ENCODE peak calls at places on chromosomes 4 and X, in eight cellular contexts. One of them, this sample, is unnamed.

GRCh38 chr4:65865489-65865888 is 195.2 kb upstream of the EPHA5 start:
- DNase-seq in CD8-positive, alpha-beta T cell: no peak
- DNase-seq in heart right ventricle: no peak
- DNase-seq in left ventricle myocardium inferior: no peak
- DNase-seq in colonic mucosa: no peak
- DNase-seq in CD8-positive, alpha-beta memory T cell: no peak
- DNase-seq in uterus: no peak
- DNase-seq in IMR-90: no peak
- DNase-seq in this sample: no peak

GRCh38 chrX:123425904-123426303 is 241.8 kb downstream of the GRIA3 start:
- DNase-seq in CD8-positive, alpha-beta T cell: no peak
- DNase-seq in heart right ventricle: no peak
- DNase-seq in left ventricle myocardium inferior: no peak
- DNase-seq in colonic mucosa: no peak
- DNase-seq in CD8-positive, alpha-beta memory T cell: no peak
- DNase-seq in uterus: peak; percentile 18
- DNase-seq in IMR-90: no peak
- DNase-seq in this sample: no peak

GRCh38 chrX:16587776-16588175 is 62.2 kb upstream of the S100G start:
- DNase-seq in CD8-positive, alpha-beta T cell: no peak
- DNase-seq in heart right ventricle: no peak
- DNase-seq in left ventricle myocardium inferior: no peak
- DNase-seq in colonic mucosa: no peak
- DNase-seq in CD8-positive, alpha-beta memory T cell: no peak
- DNase-seq in uterus: no peak
- DNase-seq in IMR-90: peak; percentile 23
- DNase-seq in this sample: no peak

GRCh38 chrX:37796805-37797204 is 16.9 kb downstream of the CYBB start:
- DNase-seq in CD8-positive, alpha-beta T cell: no peak
- DNase-seq in heart right ventricle: peak; percentile 6
- DNase-seq in left ventricle myocardium inferior: peak; percentile 13
- DNase-seq in colonic mucosa: no peak
- DNase-seq in CD8-positive, alpha-beta memory T cell: no peak
- DNase-seq in uterus: no peak
- DNase-seq in IMR-90: no peak
- DNase-seq in this sample: no peak

GRCh38 chrX:111124418-111124817 is 28.4 kb downstream of the PAK3 start:
- DNase-seq in CD8-positive, alpha-beta T cell: no peak
- DNase-seq in heart right ventricle: no peak
- DNase-seq in left ventricle myocardium inferior: no peak
- DNase-seq in colonic mucosa: no peak
- DNase-seq in CD8-positive, alpha-beta memory T cell: no peak
- DNase-seq in uterus: no peak
- DNase-seq in IMR-90: no peak
- DNase-seq in this sample: no peak

GRCh38 chrX:103756736-103757135 is 19.9 kb upstream of the PLP1 start:
- DNase-seq in CD8-positive, alpha-beta T cell: no peak
- DNase-seq in heart right ventricle: no peak
- DNase-seq in left ventricle myocardium inferior: no peak
- DNase-seq in colonic mucosa: no peak
- DNase-seq in CD8-positive, alpha-beta memory T cell: no peak
- DNase-seq in uterus: no peak
- DNase-seq in IMR-90: no peak
- DNase-seq in this sample: no peak

GRCh38 chr4:112847781-112848180 is 201.7 kb upstream of the ANK2 start:
- DNase-seq in CD8-positive, alpha-beta T cell: no peak
- DNase-seq in heart right ventricle: no peak
- DNase-seq in left ventricle myocardium inferior: no peak
- DNase-seq in colonic mucosa: no peak
- DNase-seq in CD8-positive, alpha-beta memory T cell: no peak
- DNase-seq in uterus: no peak
- DNase-seq in IMR-90: no peak
- DNase-seq in this sample: no peak

GRCh38 chr4:1975391-1975801 is 33.4 kb downstream of the NELFA start:
- DNase-seq in CD8-positive, alpha-beta T cell: no peak
- DNase-seq in heart right ventricle: no peak
- DNase-seq in left ventricle myocardium inferior: no peak
- DNase-seq in colonic mucosa: no peak
- DNase-seq in CD8-positive, alpha-beta memory T cell: no peak
- DNase-seq in uterus: no peak
- DNase-seq in IMR-90: no peak
- DNase-seq in this sample: no peak

GRCh38 chr4:95857761-95858160 is 17.9 kb downstream of the PDHA2 start:
- DNase-seq in CD8-positive, alpha-beta T cell: no peak
- DNase-seq in heart right ventricle: no peak
- DNase-seq in left ventricle myocardium inferior: no peak
- DNase-seq in colonic mucosa: no peak
- DNase-seq in CD8-positive, alpha-beta memory T cell: no peak
- DNase-seq in uterus: no peak
- DNase-seq in IMR-90: no peak
- DNase-seq in this sample: no peak
- H3K4me1 ChIP-seq in CD8-positive, alpha-beta T cell: no peaks in the 10 kb centered on the region
- H3K4me1 ChIP-seq in heart right ventricle: no peaks in the 10 kb centered on the region
- H3K4me1 ChIP-seq in left ventricle myocardium inferior: no peaks in the 10 kb centered on the region
- H3K4me1 ChIP-seq in colonic mucosa: no peaks in the 10 kb centered on the region
- H3K4me1 ChIP-seq in CD8-positive, alpha-beta memory T cell: no peaks in the 10 kb centered on the region
- H3K4me1 ChIP-seq in uterus: no peaks in the 10 kb centered on the region
- H3K4me1 ChIP-seq in IMR-90: no peaks in the 10 kb centered on the region
- H3K4me1 ChIP-seq in this sample: no peaks in the 10 kb centered on the region

GRCh38 chr4:86967061-86967460 is 32.2 kb downstream of the AFF1 start:
- DNase-seq in CD8-positive, alpha-beta T cell: no peak
- DNase-seq in heart right ventricle: no peak
- DNase-seq in left ventricle myocardium inferior: no peak
- DNase-seq in colonic mucosa: no peak
- DNase-seq in CD8-positive, alpha-beta memory T cell: no peak
- DNase-seq in uterus: no peak
- DNase-seq in IMR-90: no peak
- DNase-seq in this sample: no peak
- H3K4me1 ChIP-seq in CD8-positive, alpha-beta T cell: no peaks in the 10 kb centered on the region
- H3K4me1 ChIP-seq in heart right ventricle: peaks cover 60% of the 10 kb centered on the region
- H3K4me1 ChIP-seq in left ventricle myocardium inferior: peaks cover 57% of the 10 kb centered on the region
- H3K4me1 ChIP-seq in colonic mucosa: no peaks in the 10 kb centered on the region
- H3K4me1 ChIP-seq in CD8-positive, alpha-beta memory T cell: no peaks in the 10 kb centered on the region
- H3K4me1 ChIP-seq in uterus: no peaks in the 10 kb centered on the region
- H3K4me1 ChIP-seq in IMR-90: no peaks in the 10 kb centered on the region
- H3K4me1 ChIP-seq in this sample: peaks cover 7% of the 10 kb centered on the region

DNA sequence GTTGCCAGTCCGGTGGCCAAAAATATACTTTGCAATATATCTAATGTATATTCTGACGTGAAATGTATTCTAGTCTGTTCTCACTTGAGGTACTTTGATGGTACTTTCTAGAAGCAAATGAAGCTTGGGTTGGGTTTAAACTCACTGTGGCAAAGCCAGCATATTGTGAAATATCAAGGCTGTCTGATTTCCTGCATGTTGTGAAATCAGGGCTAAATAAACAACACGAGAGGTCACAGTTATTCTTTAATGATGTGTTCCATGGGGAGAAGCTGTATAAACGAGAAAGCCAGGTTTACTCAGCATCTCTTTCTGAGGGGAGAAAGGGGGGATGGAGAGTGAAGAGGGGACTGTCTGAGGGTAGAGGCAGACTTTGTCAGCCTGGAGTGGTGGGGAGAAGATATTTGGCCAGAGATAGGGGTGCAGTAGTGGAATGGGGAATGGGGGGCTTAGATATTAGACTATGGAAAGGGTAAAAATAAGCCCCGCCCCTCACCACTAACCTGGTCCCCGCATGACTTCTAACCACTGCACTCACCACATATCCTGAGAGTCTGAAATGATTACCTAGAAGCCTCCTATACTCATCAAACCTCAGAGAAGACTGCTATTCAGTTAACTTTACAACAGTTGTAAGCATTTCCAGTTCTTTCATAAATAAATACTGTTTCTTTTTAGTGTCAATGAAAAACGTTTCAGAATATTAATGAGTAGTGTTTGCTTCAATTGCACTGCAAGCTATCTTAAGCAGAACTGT is 5.9 kb upstream of the SCARB2 start:
- DNase-seq in CD8-positive, alpha-beta T cell: no peak
- DNase-seq in heart right ventricle: no peak
- DNase-seq in left ventricle myocardium inferior: no peak
- DNase-seq in colonic mucosa: no peak
- DNase-seq in CD8-positive, alpha-beta memory T cell: no peak
- DNase-seq in uterus: no peak
- DNase-seq in IMR-90: peak; percentile 62
- DNase-seq in this sample: no peak
- H3K4me1 ChIP-seq in CD8-positive, alpha-beta T cell: peaks cover 8% of the 10 kb centered on the region
- H3K4me1 ChIP-seq in heart right ventricle: peaks cover 42% of the 10 kb centered on the region
- H3K4me1 ChIP-seq in left ventricle myocardium inferior: peaks cover 26% of the 10 kb centered on the region
- H3K4me1 ChIP-seq in colonic mucosa: peaks cover 11% of the 10 kb centered on the region
- H3K4me1 ChIP-seq in CD8-positive, alpha-beta memory T cell: peaks cover 12% of the 10 kb centered on the region
- H3K4me1 ChIP-seq in uterus: peaks cover 2% of the 10 kb centered on the region
- H3K4me1 ChIP-seq in IMR-90: peaks cover 5% of the 10 kb centered on the region
- H3K4me1 ChIP-seq in this sample: peaks cover 36% of the 10 kb centered on the region

DNA sequence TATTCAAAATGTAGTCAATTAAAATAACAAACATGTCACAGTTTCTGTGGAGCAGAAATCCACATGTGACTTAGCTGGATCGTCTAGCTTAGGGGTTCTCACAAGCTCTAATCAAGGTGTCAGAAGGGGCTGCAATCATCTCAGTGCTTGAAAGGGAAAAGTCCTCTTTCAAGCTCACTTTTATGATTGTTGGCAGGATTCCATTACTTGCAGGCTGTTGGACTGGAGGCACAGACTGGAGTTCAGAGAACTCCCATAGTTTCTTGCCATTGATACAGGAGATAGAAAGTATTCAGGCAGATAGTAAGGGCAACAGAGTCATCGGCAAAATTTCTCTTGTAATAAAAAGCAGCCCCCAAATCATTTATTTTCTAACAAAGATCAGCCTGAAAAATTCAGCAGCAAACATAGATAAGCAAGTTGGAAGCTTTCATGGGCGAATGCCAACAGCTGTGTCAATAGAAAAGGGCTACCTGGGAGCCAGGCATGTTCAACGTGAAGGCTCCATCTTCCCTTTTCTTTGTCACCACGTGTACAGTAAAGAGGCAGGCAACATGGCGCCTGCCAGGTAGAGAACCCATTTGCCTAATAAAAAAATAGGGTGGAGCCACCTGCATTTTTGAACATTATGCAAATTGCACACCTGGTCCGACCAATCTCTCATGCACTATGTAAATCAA is 64.4 kb downstream of the CXCL13 start:
- DNase-seq in CD8-positive, alpha-beta T cell: no peak
- DNase-seq in heart right ventricle: no peak
- DNase-seq in left ventricle myocardium inferior: no peak
- DNase-seq in colonic mucosa: peak; percentile 56
- DNase-seq in CD8-positive, alpha-beta memory T cell: no peak
- DNase-seq in uterus: no peak
- DNase-seq in IMR-90: no peak
- DNase-seq in this sample: peak; percentile 59
- H3K4me1 ChIP-seq in CD8-positive, alpha-beta T cell: no peaks in the 10 kb centered on the region
- H3K4me1 ChIP-seq in heart right ventricle: no peaks in the 10 kb centered on the region
- H3K4me1 ChIP-seq in left ventricle myocardium inferior: no peaks in the 10 kb centered on the region
- H3K4me1 ChIP-seq in colonic mucosa: no peaks in the 10 kb centered on the region
- H3K4me1 ChIP-seq in CD8-positive, alpha-beta memory T cell: no peaks in the 10 kb centered on the region
- H3K4me1 ChIP-seq in uterus: no peaks in the 10 kb centered on the region
- H3K4me1 ChIP-seq in IMR-90: no peaks in the 10 kb centered on the region
- H3K4me1 ChIP-seq in this sample: no peaks in the 10 kb centered on the region

GRCh38 chrX:67892391-67892790 is 348.6 kb downstream of the AR start:
- DNase-seq in CD8-positive, alpha-beta T cell: no peak
- DNase-seq in heart right ventricle: no peak
- DNase-seq in left ventricle myocardium inferior: no peak
- DNase-seq in colonic mucosa: no peak
- DNase-seq in CD8-positive, alpha-beta memory T cell: no peak
- DNase-seq in uterus: no peak
- DNase-seq in IMR-90: no peak
- DNase-seq in this sample: no peak

DNA sequence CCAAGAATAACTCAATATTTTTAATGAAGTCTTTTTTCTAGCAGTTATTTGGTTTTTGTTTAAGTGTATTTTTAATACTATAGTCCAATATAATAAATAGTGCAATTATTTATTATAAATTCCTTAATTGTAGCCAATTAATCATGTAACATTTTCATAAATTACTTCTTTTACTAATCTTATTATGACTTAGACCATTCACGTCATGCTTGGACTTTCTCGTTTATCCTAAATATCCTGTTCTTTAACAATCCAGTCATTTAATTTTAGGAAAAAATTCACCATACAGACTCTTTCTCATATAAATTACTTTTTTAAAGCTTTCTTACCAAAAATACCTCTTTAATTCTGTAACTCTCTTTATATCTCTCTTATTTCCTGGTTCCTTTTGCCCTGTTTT is 350.1 kb downstream of the AR start:
- DNase-seq in CD8-positive, alpha-beta T cell: no peak
- DNase-seq in heart right ventricle: no peak
- DNase-seq in left ventricle myocardium inferior: no peak
- DNase-seq in colonic mucosa: no peak
- DNase-seq in CD8-positive, alpha-beta memory T cell: no peak
- DNase-seq in uterus: no peak
- DNase-seq in IMR-90: peak; percentile 3
- DNase-seq in this sample: no peak
- H3K4me1 ChIP-seq in CD8-positive, alpha-beta T cell: no peaks in the 10 kb centered on the region
- H3K4me1 ChIP-seq in heart right ventricle: no peaks in the 10 kb centered on the region
- H3K4me1 ChIP-seq in left ventricle myocardium inferior: no peaks in the 10 kb centered on the region
- H3K4me1 ChIP-seq in colonic mucosa: no peaks in the 10 kb centered on the region
- H3K4me1 ChIP-seq in CD8-positive, alpha-beta memory T cell: no peaks in the 10 kb centered on the region
- H3K4me1 ChIP-seq in uterus: no peaks in the 10 kb centered on the region
- H3K4me1 ChIP-seq in IMR-90: no peaks in the 10 kb centered on the region
- H3K4me1 ChIP-seq in this sample: no peaks in the 10 kb centered on the region